ENCODE peak calls at places on chromosomes 12 and 14, in six cellular contexts. One of them, this sample, is unnamed.

GRCh38 chr14:74190910-74191575 is 48.2 kb upstream of the VSX2 start:
- DNase-seq in fibroblast of gingiva: no peak
- DNase-seq in NCI-H1105: no peak
- DNase-seq in activated CD8-positive, alpha-beta T cell treated with anti-CD3 and anti-CD28 coated beads for 36 hours: no peak
- DNase-seq in activated T-helper 1 cell treated with Interleukin-2 at 50 U/mL for 16 hours: no peak
- DNase-seq in ELR: no peak
- DNase-seq in this sample: peak; percentile 13

GRCh38 chr12:119989619-119990381 is 764 bp downstream of the BICDL1 start:
- DNase-seq in fibroblast of gingiva: peak; percentile 64
- DNase-seq in NCI-H1105: peak; percentile 13
- DNase-seq in activated CD8-positive, alpha-beta T cell treated with anti-CD3 and anti-CD28 coated beads for 36 hours: peak; percentile 86
- DNase-seq in activated T-helper 1 cell treated with Interleukin-2 at 50 U/mL for 16 hours: peak; percentile 61
- DNase-seq in ELR: peak; percentile 71
- DNase-seq in this sample: peak; percentile 57

GRCh38 chr12:75505706-75506312 is 5.6 kb downstream of the KRR1 start:
- DNase-seq in fibroblast of gingiva: peak; percentile 66
- DNase-seq in NCI-H1105: no peak
- DNase-seq in activated CD8-positive, alpha-beta T cell treated with anti-CD3 and anti-CD28 coated beads for 36 hours: no peak
- DNase-seq in activated T-helper 1 cell treated with Interleukin-2 at 50 U/mL for 16 hours: no peak
- DNase-seq in ELR: peak; percentile 64
- DNase-seq in this sample: peak; percentile 28

GRCh38 chr12:52585001-52585400 is 11.4 kb upstream of the KRT74 start:
- DNase-seq in fibroblast of gingiva: no peak
- DNase-seq in NCI-H1105: no peak
- DNase-seq in activated CD8-positive, alpha-beta T cell treated with anti-CD3 and anti-CD28 coated beads for 36 hours: no peak
- DNase-seq in activated T-helper 1 cell treated with Interleukin-2 at 50 U/mL for 16 hours: no peak
- DNase-seq in ELR: no peak
- DNase-seq in this sample: no peak

GRCh38 chr12:48028541-48029400 is 24.5 kb upstream of the COL2A1 start:
- DNase-seq in fibroblast of gingiva: no peak
- DNase-seq in NCI-H1105: no peak
- DNase-seq in activated CD8-positive, alpha-beta T cell treated with anti-CD3 and anti-CD28 coated beads for 36 hours: no peak
- DNase-seq in activated T-helper 1 cell treated with Interleukin-2 at 50 U/mL for 16 hours: no peak
- DNase-seq in ELR: no peak
- DNase-seq in this sample: no peak

GRCh38 chr14:62027958-62028357 is 265.7 kb downstream of the SNAPC1 start:
- DNase-seq in fibroblast of gingiva: no peak
- DNase-seq in NCI-H1105: no peak
- DNase-seq in activated CD8-positive, alpha-beta T cell treated with anti-CD3 and anti-CD28 coated beads for 36 hours: no peak
- DNase-seq in activated T-helper 1 cell treated with Interleukin-2 at 50 U/mL for 16 hours: no peak
- DNase-seq in ELR: no peak
- DNase-seq in this sample: no peak

GRCh38 chr12:12466157-12466556 is 96.5 kb downstream of the DUSP16 start:
- DNase-seq in fibroblast of gingiva: no peak
- DNase-seq in NCI-H1105: no peak
- DNase-seq in activated CD8-positive, alpha-beta T cell treated with anti-CD3 and anti-CD28 coated beads for 36 hours: peak; percentile 69
- DNase-seq in activated T-helper 1 cell treated with Interleukin-2 at 50 U/mL for 16 hours: peak; percentile 49
- DNase-seq in ELR: no peak
- DNase-seq in this sample: no peak

GRCh38 chr12:130526813-130527212 is 189.1 kb downstream of the PIWIL1 start:
- DNase-seq in fibroblast of gingiva: no peak
- DNase-seq in NCI-H1105: no peak
- DNase-seq in activated CD8-positive, alpha-beta T cell treated with anti-CD3 and anti-CD28 coated beads for 36 hours: peak; percentile 5
- DNase-seq in activated T-helper 1 cell treated with Interleukin-2 at 50 U/mL for 16 hours: no peak
- DNase-seq in ELR: no peak
- DNase-seq in this sample: no peak

GRCh38 chr12:13173537-13173936 is 23.0 kb upstream of the EMP1 start:
- DNase-seq in fibroblast of gingiva: peak; percentile 94
- DNase-seq in NCI-H1105: no peak
- DNase-seq in activated CD8-positive, alpha-beta T cell treated with anti-CD3 and anti-CD28 coated beads for 36 hours: peak; percentile 55
- DNase-seq in activated T-helper 1 cell treated with Interleukin-2 at 50 U/mL for 16 hours: no peak
- DNase-seq in ELR: peak; percentile 98
- DNase-seq in this sample: no peak

This sample was measured in NCI-H2227 treated with DMSO at 0.1 percent for 48 hours.